ENCODE peak calls at places on chromosomes 12 and 14, in nine cellular contexts. T is right lobe of liver; W is cardiac muscle cell; U is CD8-positive, alpha-beta T cell; K is neuronal stem cell; E is left ventricle myocardium inferior; L is body of pancreas; Q is left lung; A is brain microvascular endothelial cell. D is an unnamed sample.

GRCh38 chr14:74835607-74836250 is 40.2 kb downstream of the PROX2 start:
- DNase-seq in L (no peak), K (no peak), A (no peak), W (no peak), T (no peak), E (no peak), U (no peak), Q (no peak), D (no peak)

GRCh38 chr12:62191747-62192485 is 68.3 kb upstream of the USP15 start:
- DNase-seq in T (peak), U (no peak), E (no peak), K (no peak), W (peak), L (peak), A (peak), Q (peak), D (no peak)

GRCh38 chr14:26401170-26401968 is 196.5 kb downstream of the NOVA1 start:
- DNase-seq in E (no peak), K (no peak), U (no peak), Q (no peak), L (no peak), W (no peak), T (no peak), A (no peak), D (no peak)

GRCh38 chr12:90024261-90024660 is 315.6 kb upstream of the ATP2B1 start:
- DNase-seq in T (no peak), U (no peak), L (no peak), A (no peak), E (no peak), W (no peak), K (no peak), Q (no peak), D (peak)

GRCh38 chr12:123550700-123551099 is 17.2 kb upstream of the RILPL1 start:
- DNase-seq in K (no peak), Q (no peak), A (no peak), W (no peak), U (no peak), T (no peak), L (no peak), E (no peak), D (no peak)

GRCh38 chr12:76820888-76821482 is 57.1 kb downstream of the ZDHHC17 start:
- DNase-seq in L (no peak), W (peak), U (no peak), T (no peak), A (peak), Q (no peak), E (no peak), K (peak), D (peak)

GRCh38 chr12:118704517-118704916 is 276.8 kb upstream of the SRRM4 start:
- DNase-seq in T (no peak), L (no peak), W (no peak), A (no peak), K (no peak), U (no peak), E (no peak), Q (no peak), D (no peak)

GRCh38 chr14:61649283-61649682 is 46.0 kb upstream of the HIF1A start:
- DNase-seq in K (no peak), E (no peak), Q (no peak), L (no peak), T (no peak), U (no peak), W (no peak), A (no peak), D (no peak)

GRCh38 chr12:120118710-120119097 is 2.2 kb upstream of the RAB35 start:
- DNase-seq in Q (no peak), W (no peak), L (no peak), T (no peak), A (no peak), E (no peak), U (no peak), K (no peak), D (no peak)

GRCh38 chr14:100841445-100842403 is 15.8 kb downstream of the MEG3 start:
- DNase-seq in Q (no peak), W (no peak), A (no peak), K (no peak), E (no peak), L (no peak), U (no peak), T (no peak), D (no peak)

GRCh38 chr12:3321881-3322280 is 169.1 kb upstream of the PRMT8 start:
- DNase-seq in Q (no peak), K (no peak), U (no peak), L (no peak), W (no peak), E (no peak), A (no peak), T (no peak), D (no peak)

GRCh38 chr12:38904932-38905479 is 385 bp downstream of the CPNE8 start:
- DNase-seq in L (peak), Q (peak), E (peak), T (peak), U (no peak), W (no peak), K (peak), A (peak), D (no peak)

GRCh38 chr12:38905480-38906351 is at the start of gene CPNE8:
- DNase-seq in T (peak), W (peak), A (peak), K (peak), E (peak), Q (peak), L (peak), U (no peak), D (no peak)

GRCh38 chr12:38903596-38903995 is 1.8 kb downstream of the CPNE8 start:
- DNase-seq in Q (no peak), E (no peak), W (no peak), L (no peak), A (no peak), U (no peak), T (no peak), K (no peak), D (no peak)

GRCh38 chr12:38907171-38907923 is 2.0 kb upstream of the CPNE8 start:
- DNase-seq in W (no peak), Q (no peak), K (no peak), L (no peak), A (no peak), E (no peak), T (no peak), U (no peak), D (no peak)

GRCh38 chr12:38906482-38907170 is 1.2 kb upstream of the CPNE8 start:
- DNase-seq in T (peak), A (peak), K (peak), L (peak), U (no peak), Q (peak), E (peak), W (peak), D (no peak)
- H3K27ac ChIP-seq in T (peak), A (no peak), K (no peak), L (peak), U (no peak), Q (peak), E (peak), W (no peak), D (no peak)

DNA sequence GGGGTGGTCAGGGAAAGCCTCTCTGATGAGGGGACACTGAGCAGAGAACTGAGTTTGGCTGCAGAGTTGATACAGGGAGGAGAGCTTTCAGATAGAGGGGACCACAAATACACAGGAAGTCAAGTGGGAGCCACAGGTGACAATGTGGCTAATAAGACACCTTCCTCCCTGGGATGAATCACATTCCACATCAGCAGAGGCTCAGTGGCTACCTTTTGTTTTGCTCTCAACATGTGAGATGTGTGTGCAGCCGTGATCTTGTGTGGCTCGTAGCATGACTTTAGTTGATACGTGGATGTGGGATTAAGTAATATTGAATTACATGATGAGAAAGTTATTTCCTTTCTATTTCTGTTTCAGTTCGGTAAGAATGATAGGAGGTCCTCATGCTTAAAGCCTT is 7.5 kb downstream of the CRADD start:
- DNase-seq in K (no peak), A (no peak), E (no peak), W (no peak), T (no peak), Q (no peak), U (no peak), L (no peak), D (no peak)
- H3K4me3 ChIP-seq in K (no peak), A (no peak), E (peak), W (no peak), T (no peak), Q (no peak), U (no peak), L (no peak), D (no peak)

DNA sequence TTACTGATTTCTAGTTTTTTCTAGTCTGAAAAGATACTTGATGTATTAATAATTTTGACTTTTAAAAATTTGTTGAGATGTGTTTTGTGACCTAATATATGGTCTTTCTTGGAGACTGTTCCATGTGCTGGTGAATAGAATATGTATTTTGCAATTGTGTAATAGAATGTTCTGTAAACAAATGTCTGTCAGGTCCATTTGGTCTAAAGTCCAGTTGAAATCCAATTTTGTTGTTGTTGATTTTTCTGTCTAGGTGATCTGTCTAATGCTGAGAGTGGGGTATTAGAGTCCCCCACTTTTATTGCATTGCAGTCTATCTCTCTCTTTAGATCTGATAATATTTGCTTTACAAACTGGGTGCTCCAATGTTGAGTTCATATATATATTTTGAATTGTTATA is 175.8 kb downstream of the RPAP3 start:
- DNase-seq in K (no peak), E (no peak), A (no peak), W (no peak), L (no peak), U (no peak), Q (no peak), T (no peak), D (no peak)
- H3K27ac ChIP-seq in K (no peak), E (no peak), A (no peak), W (no peak), L (no peak), U (no peak), Q (no peak), T (no peak), D (no peak)

GRCh38 chr12:28563286-28563685 is 373.0 kb downstream of the CCDC91 start:
- DNase-seq in U (no peak), K (no peak), E (no peak), W (no peak), Q (no peak), L (no peak), A (no peak), T (no peak), D (no peak)
- H3K4me3 ChIP-seq in U (no peak), K (no peak), E (no peak), W (no peak), Q (no peak), L (no peak), A (no peak), T (no peak), D (no peak)

GRCh38 chr14:52346778-52347177 is 32.7 kb downstream of the PTGER2 start:
- DNase-seq in T (no peak), L (no peak), U (no peak), A (no peak), K (no peak), Q (no peak), E (no peak), W (no peak), D (no peak)

GRCh38 chr14:52350445-52350844 is 36.3 kb downstream of the PTGER2 start:
- DNase-seq in K (no peak), W (no peak), U (no peak), T (no peak), Q (no peak), E (no peak), L (no peak), A (no peak), D (no peak)

GRCh38 chr14:52348279-52348678 is 34.2 kb downstream of the PTGER2 start:
- DNase-seq in L (no peak), Q (no peak), U (no peak), E (no peak), A (no peak), K (no peak), W (no peak), T (no peak), D (no peak)

GRCh38 chr14:52349731-52350130 is 35.6 kb downstream of the PTGER2 start:
- DNase-seq in U (no peak), T (no peak), Q (no peak), E (no peak), L (no peak), A (no peak), K (no peak), W (no peak), D (no peak)

GRCh38 chr14:52348796-52349195 is 34.7 kb downstream of the PTGER2 start:
- DNase-seq in T (no peak), E (no peak), W (no peak), K (no peak), Q (no peak), U (no peak), A (peak), L (no peak), D (peak)
- H3K27ac ChIP-seq in T (no peak), E (no peak), W (no peak), K (no peak), Q (no peak), U (no peak), A (peak), L (no peak), D (peak)